ENCODE peak calls at places on chromosomes 16 and 17, in six cellular contexts. S is psoas muscle; G is progenitor cell of endocrine pancreas; A is stimulated activated CD4-positive, alpha-beta T cell treated with anti-CD3 and anti-CD28 coated beads, Interleukin-15, amount 100 ng/mL, for 1 hour; Z is naive thymus-derived CD8-positive, alpha-beta T cell; U is AG04450. J is an unnamed sample.

GRCh38 chr16:54873081-54873480 is 57.6 kb upstream of the IRX5 start:
- DNase-seq in G (no peak), A (no peak), U (no peak), Z (no peak), S (no peak), J (no peak)

GRCh38 chr17:59840329-59840907 is 52.3 kb downstream of the TUBD1 start:
- DNase-seq in G (no peak), U (no peak), Z (no peak), S (no peak), A (no peak), J (peak; percentile 20)

GRCh38 chr17:42187833-42188232 is 2.6 kb upstream of the HCRT start:
- DNase-seq in G (no peak), S (no peak), U (no peak), Z (no peak), A (no peak), J (no peak)

GRCh38 chr17:82300707-82301270 is 16.6 kb downstream of the CD7 start:
- DNase-seq in G (peak; percentile 45), S (peak; percentile 76), Z (peak; percentile 63), U (no peak), A (peak; percentile 57), J (peak; percentile 93)

GRCh38 chr17:33447090-33447489 is 154.0 kb upstream of the ASIC2 start:
- DNase-seq in G (no peak), S (no peak), A (no peak), Z (no peak), U (no peak), J (no peak)

GRCh38 chr16:79885320-79885719 is 284.8 kb upstream of the MAF start:
- DNase-seq in G (no peak), S (no peak), U (no peak), A (no peak), Z (no peak), J (no peak)

GRCh38 chr17:38560503-38561318 is 45.0 kb downstream of the SRCIN1 start:
- DNase-seq in U (no peak), Z (peak; percentile 38), A (no peak), S (no peak), G (no peak), J (no peak)

GRCh38 chr17:11031787-11032186 is 193.9 kb upstream of the PIRT start:
- DNase-seq in G (no peak), S (no peak), A (no peak), U (no peak), Z (no peak), J (no peak)

GRCh38 chr17:79947351-79948031 is 88.2 kb downstream of the TBC1D16 start:
- DNase-seq in S (peak; percentile 13), U (no peak), Z (no peak), G (no peak), A (no peak), J (peak; percentile 19)

GRCh38 chr17:36935681-36936454 is 1.4 kb upstream of the LHX1 start:
- DNase-seq in G (no peak), A (no peak), S (no peak), Z (no peak), U (no peak), J (no peak)

GRCh38 chr17:39981207-39982068 is 831 bp downstream of the PSMD3 start:
- DNase-seq in A (no peak), S (no peak), U (no peak), G (no peak), Z (no peak), J (no peak)

GRCh38 chr16:72400257-72401078 is 228.5 kb upstream of the PMFBP1 start:
- DNase-seq in U (peak; percentile 48), Z (peak; percentile 11), G (peak; percentile 14), A (no peak), S (no peak), J (no peak)

GRCh38 chr17:63406689-63407330 is 39.3 kb downstream of the CYB561 start:
- DNase-seq in Z (peak; percentile 66), A (no peak), S (no peak), G (peak; percentile 56), U (peak; percentile 84), J (peak; percentile 69)

GRCh38 chr17:27419156-27419555 is 37.1 kb upstream of the KSR1 start:
- DNase-seq in G (no peak), U (no peak), Z (no peak), A (no peak), S (no peak), J (no peak)

GRCh38 chr17:83173997-83174858 is 94.8 kb downstream of the METRNL start:
- DNase-seq in U (no peak), Z (no peak), G (no peak), A (no peak), S (peak; percentile 59), J (no peak)

GRCh38 chr17:258045-258734 is 76.7 kb upstream of the DOC2B start:
- DNase-seq in S (no peak), U (no peak), Z (no peak), A (no peak), G (no peak), J (no peak)

GRCh38 chr16:2196162-2196980 is at the start of gene CASKIN1:
- DNase-seq in S (no peak), A (no peak), G (no peak), U (no peak), Z (no peak), J (no peak)

GRCh38 chr16:19008245-19008644 is 24.5 kb downstream of the TMC7 start:
- DNase-seq in S (no peak), Z (no peak), G (no peak), U (peak; percentile 66), A (no peak), J (no peak)

GRCh38 chr17:34361478-34362061 is 1.5 kb downstream of the CCL1 start:
- DNase-seq in Z (peak; percentile 58), U (peak; percentile 72), A (peak; percentile 29), S (peak; percentile 86), G (peak; percentile 89), J (peak; percentile 89)

GRCh38 chr17:58870747-58871146 is 115.1 kb downstream of the PPM1E start:
- DNase-seq in A (no peak), U (no peak), S (no peak), Z (no peak), G (no peak), J (no peak)

GRCh38 chr17:82458885-82459424 is 414 bp downstream of the NARF start:
- DNase-seq in A (no peak), Z (no peak), U (no peak), G (no peak), S (no peak), J (no peak)

GRCh38 chr17:66775262-66775661 is 59.7 kb upstream of the CACNG5 start:
- DNase-seq in A (no peak), Z (no peak), G (no peak), U (no peak), S (no peak), J (no peak)

GRCh38 chr16:87855852-87856715 is 13.2 kb downstream of the SLC7A5 start:
- DNase-seq in U (no peak), G (no peak), A (no peak), S (peak; percentile 59), Z (no peak), J (peak; percentile 80)

GRCh38 chr17:75752405-75753192 is 12.4 kb downstream of the GALK1 start:
- DNase-seq in U (no peak), Z (no peak), A (no peak), S (no peak), G (no peak), J (no peak)

GRCh38 chr16:86604436-86605220 is 26.3 kb downstream of the FOXL1 start:
- DNase-seq in Z (peak; percentile 40), A (peak; percentile 4), G (no peak), U (no peak), S (no peak), J (no peak)

GRCh38 chr17:57911834-57912673 is 43.2 kb downstream of the CUEDC1 start:
- DNase-seq in Z (no peak), U (no peak), S (peak; percentile 86), A (no peak), G (no peak), J (peak; percentile 89)

GRCh38 chr17:38853292-38854219 is at the start of gene RPL23:
- DNase-seq in Z (peak; percentile 92), S (peak; percentile 94), A (peak; percentile 76), G (peak; percentile 78), U (peak; percentile 89), J (peak; percentile 94)